ENCODE peak calls at places on chromosomes 6 and 20, in eight cellular contexts. I, W, E, T, O, M, R and X are unnamed samples.

GRCh38 chr20:9838035-9838377 is 870 bp downstream of the PAK5 start:
- DNase-seq in M (no peak), W (no peak), I (no peak), E (no peak), O (no peak), T (peak; percentile 5), R (no peak), X (no peak)

GRCh38 chr6:110688661-110689268 is 126.5 kb downstream of the CDK19 start:
- DNase-seq in R (no peak), E (no peak), O (no peak), T (no peak), I (no peak), M (peak; percentile 75), W (peak; percentile 62), X (no peak)

GRCh38 chr20:32355417-32355841 is 2.7 kb upstream of the ASXL1 start:
- DNase-seq in M (no peak), E (no peak), T (no peak), R (no peak), O (no peak), W (no peak), I (no peak), X (no peak)

GRCh38 chr6:408599-409102 is 17.1 kb downstream of the IRF4 start:
- DNase-seq in E (no peak), O (peak; percentile 10), M (no peak), R (no peak), I (no peak), W (peak; percentile 55), T (peak; percentile 11), X (no peak)

GRCh38 chr20:64065973-64066341 is 3.0 kb downstream of the TCEA2 start:
- DNase-seq in O (peak; percentile 73), E (peak; percentile 37), I (no peak), M (no peak), T (peak; percentile 89), R (peak; percentile 39), W (peak; percentile 89), X (no peak)

GRCh38 chr6:47483516-47483852 is 5.9 kb downstream of the CD2AP start:
- DNase-seq in E (no peak), T (peak; percentile 16), W (no peak), O (no peak), I (no peak), R (no peak), M (no peak), X (no peak)

GRCh38 chr6:36280467-36280866 is 10.6 kb downstream of the PNPLA1 start:
- DNase-seq in M (no peak), I (no peak), W (peak; percentile 37), T (no peak), R (no peak), E (no peak), O (no peak), X (no peak)

GRCh38 chr6:168340819-168341218 is 21.2 kb upstream of the DACT2 start:
- DNase-seq in W (no peak), R (no peak), O (no peak), T (no peak), M (no peak), E (no peak), I (no peak), X (no peak)

GRCh38 chr6:29702519-29703103 is 20.6 kb upstream of the HLA-F start:
- DNase-seq in I (no peak), T (peak; percentile 17), R (peak; percentile 74), M (peak; percentile 68), W (peak; percentile 64), E (no peak), O (no peak), X (no peak)

GRCh38 chr6:105757512-105758200 is 328.5 kb upstream of the PRDM1 start:
- DNase-seq in E (no peak), O (no peak), I (no peak), T (no peak), M (no peak), W (no peak), R (no peak), X (no peak)

GRCh38 chr20:59577809-59578601 is 26.3 kb upstream of the PHACTR3 start:
- DNase-seq in R (no peak), I (no peak), T (no peak), E (no peak), O (no peak), M (no peak), W (no peak), X (no peak)

GRCh38 chr6:24125980-24126379 is at the start of gene NRSN1:
- DNase-seq in T (no peak), W (no peak), I (peak; percentile 25), E (no peak), R (no peak), O (no peak), M (peak; percentile 4), X (peak; percentile 70)

DNA sequence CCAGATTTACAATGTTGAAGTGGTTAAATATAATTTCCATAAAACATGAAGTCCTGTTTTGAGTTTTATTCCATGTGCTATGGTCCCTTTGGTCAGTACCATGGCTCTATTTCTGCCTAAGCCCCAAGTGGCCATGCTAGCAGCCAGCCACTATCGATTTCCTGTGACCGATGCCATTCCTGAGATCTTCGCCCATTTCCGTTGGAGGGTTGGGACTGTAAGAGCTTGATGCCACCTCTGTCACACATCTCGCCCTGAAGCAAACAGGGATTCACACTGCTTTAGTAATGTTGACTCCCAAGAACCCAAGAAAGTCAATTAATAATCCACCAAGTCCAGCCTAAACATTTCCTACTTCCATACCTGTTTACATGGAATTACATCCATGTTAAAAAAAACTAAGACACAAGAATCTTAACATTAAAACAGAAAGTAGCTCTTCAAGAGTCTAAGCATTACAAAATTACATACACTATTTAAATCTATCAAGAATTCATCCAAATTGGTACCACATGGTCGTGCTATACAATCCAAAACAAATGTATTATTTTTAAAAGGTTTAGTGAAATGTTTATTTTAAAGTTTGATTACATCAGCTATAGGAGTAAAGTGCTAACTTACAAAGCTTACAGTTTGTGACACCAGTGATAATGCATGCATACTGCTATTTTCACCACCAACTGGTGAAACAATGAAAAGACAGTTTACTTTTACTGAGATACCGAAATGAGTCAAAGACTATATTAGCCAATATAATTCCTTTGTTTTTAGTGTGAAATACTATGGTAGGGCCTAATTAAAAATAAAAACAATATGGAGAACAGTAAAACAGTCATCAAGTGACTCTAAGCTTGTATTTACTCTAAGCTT is 2.5 kb downstream of the RBM39 start:
- DNase-seq in W (peak; percentile 64), M (no peak), T (peak; percentile 51), E (peak; percentile 23), I (no peak), O (peak; percentile 66), R (no peak), X (no peak)
- TF ChIP-seq CTCF in W (no peak), M (no peak), T (no peak), E (peak; percentile 25), I (no peak), O (peak; percentile 67), R (peak; percentile 7), X (peak; percentile 27)

GRCh38 chr6:41884957-41885356 is 10.2 kb downstream of the USP49 start:
- DNase-seq in W (no peak), M (no peak), I (no peak), E (no peak), R (no peak), T (no peak), O (no peak), X (no peak)
- TF ChIP-seq CTCF in W (no peak), M (no peak), I (no peak), E (no peak), R (no peak), T (no peak), O (no peak), X (no peak)

GRCh38 chr20:34873583-34874093 is 982 bp upstream of the GGT7 start:
- DNase-seq in M (no peak), I (no peak), T (no peak), W (no peak), O (no peak), E (no peak), R (no peak), X (no peak)

GRCh38 chr20:34877002-34877264 is 521 bp downstream of the ACSS2 start:
- DNase-seq in W (no peak), O (no peak), M (no peak), E (no peak), T (no peak), R (no peak), I (no peak), X (no peak)

GRCh38 chr20:34874094-34874654 is 1.5 kb upstream of the GGT7 start:
- DNase-seq in E (peak; percentile 75), I (no peak), O (peak; percentile 86), M (peak; percentile 75), T (peak; percentile 93), W (peak; percentile 88), R (no peak), X (no peak)

GRCh38 chr20:34875657-34876160 is 703 bp upstream of the ACSS2 start:
- DNase-seq in I (no peak), W (no peak), O (no peak), R (no peak), T (no peak), M (no peak), E (no peak), X (no peak)

DNA sequence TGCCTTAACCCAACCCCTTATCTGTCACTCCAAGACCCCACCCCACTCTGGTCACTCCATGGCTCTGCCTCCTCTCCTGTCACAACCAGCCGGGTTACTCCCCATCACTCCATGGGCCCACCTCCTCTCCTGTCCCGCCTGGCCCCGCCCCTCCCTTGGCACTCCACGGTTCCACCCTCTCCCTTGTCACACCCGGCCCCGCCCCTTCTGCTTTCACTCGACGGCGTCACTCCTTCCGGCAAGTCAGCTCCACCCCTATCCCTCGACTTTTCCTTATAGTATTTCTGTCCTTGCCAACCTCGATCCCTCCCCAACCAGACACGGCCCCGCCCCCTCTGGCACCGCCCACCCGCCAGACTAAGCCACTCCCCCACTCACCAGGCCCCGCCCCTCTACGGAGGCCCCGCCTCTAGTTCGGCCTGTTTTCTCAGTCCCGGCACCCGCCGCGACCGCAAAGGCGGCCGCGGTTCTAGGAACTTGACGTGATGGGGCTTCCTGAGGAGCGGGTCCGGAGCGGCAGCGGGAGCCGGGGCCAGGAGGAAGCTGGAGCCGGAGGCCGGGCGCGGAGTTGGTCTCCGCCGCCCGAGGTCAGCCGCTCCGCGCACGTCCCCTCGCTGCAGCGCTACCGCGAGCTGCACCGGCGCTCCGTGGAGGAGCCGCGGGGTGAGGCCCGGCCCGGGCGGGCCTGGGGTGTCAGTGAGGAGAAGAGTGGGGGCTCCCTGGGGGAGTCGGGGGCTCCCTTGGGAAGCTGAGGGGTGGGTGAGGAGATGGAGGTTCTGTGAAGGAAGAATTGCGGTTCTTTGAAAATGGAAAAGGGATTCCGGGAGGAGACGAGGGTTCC is at the start of gene ACSS2:
- DNase-seq in W (peak; percentile 98), I (peak; percentile 97), R (peak; percentile 93), T (peak; percentile 99), O (peak; percentile 98), M (peak; percentile 100), E (peak; percentile 93), X (no peak)
- TF ChIP-seq CTCF in W (no peak), I (no peak), R (no peak), T (no peak), O (no peak), M (no peak), E (no peak), X (no peak)

DNA sequence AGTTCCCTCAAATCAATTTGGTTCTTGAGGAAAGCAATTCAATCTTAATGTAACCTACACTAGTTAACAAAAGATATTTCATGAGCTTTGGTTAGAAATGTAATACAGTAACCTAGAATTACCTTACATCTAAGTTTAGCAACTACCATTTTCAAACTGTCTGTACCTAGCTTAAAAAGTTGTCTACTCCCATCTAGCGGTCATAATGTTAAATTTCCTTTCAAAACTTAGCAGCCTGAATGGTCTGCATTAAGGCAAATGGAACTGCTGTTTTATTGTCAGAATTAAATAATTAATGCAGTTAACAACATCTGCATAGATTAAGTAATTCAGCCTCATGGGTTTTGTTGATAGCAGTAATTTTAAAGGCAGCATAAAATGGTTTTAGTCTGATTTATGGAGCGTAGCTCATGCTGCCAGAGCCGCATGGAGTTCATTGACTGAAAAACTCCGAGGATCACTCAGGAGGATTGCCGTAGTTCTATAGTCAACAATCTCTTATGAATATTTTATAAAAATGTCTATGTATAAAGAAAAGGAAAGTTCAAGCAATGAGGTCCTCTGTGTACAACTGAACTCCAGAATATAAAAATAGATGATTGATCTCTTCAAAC is 485.4 kb upstream of the MANEA start:
- DNase-seq in M (no peak), I (no peak), E (peak; percentile 8), R (no peak), W (peak; percentile 59), O (peak; percentile 50), T (peak; percentile 60), X (no peak)
- TF ChIP-seq CTCF in M (no peak), I (peak; percentile 64), E (peak; percentile 14), R (no peak), W (peak; percentile 39), O (peak; percentile 77), T (peak; percentile 32), X (peak; percentile 70)